ENCODE peak calls at places on chromosomes 4 and X, in seven cellular contexts. One of them, this sample, is unnamed.

GRCh38 chrX:40061871-40062524 is 35.8 kb downstream of the BCOR start:
- DNase-seq in body of pancreas: no peak
- DNase-seq in uterus: no peak
- DNase-seq in adrenal gland: no peak
- DNase-seq in HepG2: no peak
- DNase-seq in ovary: no peak
- DNase-seq in heart left ventricle: no peak
- DNase-seq in this sample: no peak

GRCh38 chr4:47525154-47525819 is 40.2 kb downstream of the ATP10D start:
- DNase-seq in HepG2: no peak
- DNase-seq in body of pancreas: no peak
- DNase-seq in heart left ventricle: no peak
- DNase-seq in ovary: no peak
- DNase-seq in uterus: peak
- DNase-seq in adrenal gland: peak
- DNase-seq in this sample: no peak

GRCh38 chr4:100782356-100782755 is 264.5 kb upstream of the EMCN start:
- DNase-seq in body of pancreas: no peak
- DNase-seq in heart left ventricle: no peak
- DNase-seq in HepG2: no peak
- DNase-seq in ovary: no peak
- DNase-seq in adrenal gland: no peak
- DNase-seq in uterus: no peak
- DNase-seq in this sample: no peak

GRCh38 chr4:159035570-159035969 is 67.3 kb upstream of the RAPGEF2 start:
- DNase-seq in HepG2: no peak
- DNase-seq in adrenal gland: no peak
- DNase-seq in body of pancreas: no peak
- DNase-seq in uterus: no peak
- DNase-seq in ovary: no peak
- DNase-seq in heart left ventricle: no peak
- DNase-seq in this sample: no peak

GRCh38 chrX:71302461-71303213 is 1.1 kb downstream of the ITGB1BP2 start:
- DNase-seq in HepG2: no peak
- DNase-seq in ovary: no peak
- DNase-seq in adrenal gland: no peak
- DNase-seq in body of pancreas: no peak
- DNase-seq in uterus: no peak
- DNase-seq in heart left ventricle: no peak
- DNase-seq in this sample: no peak

GRCh38 chr4:7773401-7774187 is 166.1 kb downstream of the AFAP1 start:
- DNase-seq in uterus: no peak
- DNase-seq in heart left ventricle: no peak
- DNase-seq in ovary: peak
- DNase-seq in body of pancreas: no peak
- DNase-seq in adrenal gland: no peak
- DNase-seq in HepG2: no peak
- DNase-seq in this sample: no peak

GRCh38 chr4:149638073-149638472 is 177.6 kb downstream of the IQCM start:
- DNase-seq in ovary: no peak
- DNase-seq in heart left ventricle: no peak
- DNase-seq in adrenal gland: no peak
- DNase-seq in body of pancreas: no peak
- DNase-seq in HepG2: no peak
- DNase-seq in uterus: no peak
- DNase-seq in this sample: no peak

GRCh38 chrX:153061732-153062131 is 5.5 kb downstream of the PNMA3 start:
- DNase-seq in heart left ventricle: no peak
- DNase-seq in adrenal gland: no peak
- DNase-seq in uterus: no peak
- DNase-seq in HepG2: no peak
- DNase-seq in body of pancreas: no peak
- DNase-seq in ovary: no peak
- DNase-seq in this sample: no peak

GRCh38 chr4:650951-651883 is 22.9 kb downstream of the ATP5ME start:
- DNase-seq in body of pancreas: no peak
- DNase-seq in uterus: no peak
- DNase-seq in heart left ventricle: peak
- DNase-seq in HepG2: no peak
- DNase-seq in adrenal gland: no peak
- DNase-seq in ovary: no peak
- DNase-seq in this sample: no peak

GRCh38 chr4:75644095-75644494 is 13.8 kb upstream of the CDKL2 start:
- DNase-seq in uterus: no peak
- DNase-seq in adrenal gland: no peak
- DNase-seq in heart left ventricle: no peak
- DNase-seq in ovary: no peak
- DNase-seq in body of pancreas: no peak
- DNase-seq in HepG2: no peak
- DNase-seq in this sample: no peak

GRCh38 chr4:6676722-6677558 is 16.7 kb upstream of the S100P start:
- DNase-seq in HepG2: no peak
- DNase-seq in adrenal gland: no peak
- DNase-seq in uterus: no peak
- DNase-seq in heart left ventricle: no peak
- DNase-seq in ovary: no peak
- DNase-seq in body of pancreas: no peak
- DNase-seq in this sample: no peak

GRCh38 chr4:75752637-75753036 is 28.3 kb downstream of the USO1 start:
- DNase-seq in adrenal gland: no peak
- DNase-seq in uterus: no peak
- DNase-seq in heart left ventricle: no peak
- DNase-seq in body of pancreas: no peak
- DNase-seq in HepG2: no peak
- DNase-seq in ovary: no peak
- DNase-seq in this sample: no peak

GRCh38 chrX:150647331-150647730 is 45.9 kb upstream of the MTMR1 start:
- DNase-seq in HepG2: no peak
- DNase-seq in ovary: no peak
- DNase-seq in adrenal gland: no peak
- DNase-seq in body of pancreas: no peak
- DNase-seq in uterus: no peak
- DNase-seq in heart left ventricle: no peak
- DNase-seq in this sample: no peak

GRCh38 chr4:38131371-38132139 is 171.4 kb downstream of the PTTG2 start:
- DNase-seq in body of pancreas: peak
- DNase-seq in uterus: peak
- DNase-seq in ovary: no peak
- DNase-seq in adrenal gland: peak
- DNase-seq in heart left ventricle: no peak
- DNase-seq in HepG2: no peak
- DNase-seq in this sample: no peak

GRCh38 chr4:40986375-40986774 is 228.0 kb downstream of the APBB2 start:
- DNase-seq in body of pancreas: no peak
- DNase-seq in HepG2: no peak
- DNase-seq in uterus: no peak
- DNase-seq in ovary: no peak
- DNase-seq in heart left ventricle: no peak
- DNase-seq in adrenal gland: no peak
- DNase-seq in this sample: no peak

GRCh38 chr4:169254546-169254983 is 16.2 kb downstream of the SH3RF1 start:
- DNase-seq in ovary: peak
- DNase-seq in body of pancreas: peak
- DNase-seq in heart left ventricle: no peak
- DNase-seq in HepG2: peak
- DNase-seq in uterus: peak
- DNase-seq in adrenal gland: peak
- DNase-seq in this sample: no peak

GRCh38 chrX:12886545-12886944 is 19.7 kb downstream of the TLR7 start:
- DNase-seq in body of pancreas: no peak
- DNase-seq in HepG2: no peak
- DNase-seq in adrenal gland: no peak
- DNase-seq in uterus: no peak
- DNase-seq in heart left ventricle: no peak
- DNase-seq in ovary: no peak
- DNase-seq in this sample: no peak
- TF ChIP-seq CTCF in body of pancreas: no peak
- TF ChIP-seq CTCF in HepG2: no peak
- TF ChIP-seq CTCF in adrenal gland: no peak
- TF ChIP-seq CTCF in uterus: no peak
- TF ChIP-seq CTCF in heart left ventricle: no peak
- TF ChIP-seq CTCF in ovary: no peak
- TF ChIP-seq CTCF in this sample: no peak

GRCh38 chr4:145248971-145249370 is 68.6 kb upstream of the OTUD4 start:
- DNase-seq in uterus: no peak
- DNase-seq in ovary: no peak
- DNase-seq in adrenal gland: no peak
- DNase-seq in body of pancreas: no peak
- DNase-seq in heart left ventricle: no peak
- DNase-seq in HepG2: no peak
- DNase-seq in this sample: no peak

DNA sequence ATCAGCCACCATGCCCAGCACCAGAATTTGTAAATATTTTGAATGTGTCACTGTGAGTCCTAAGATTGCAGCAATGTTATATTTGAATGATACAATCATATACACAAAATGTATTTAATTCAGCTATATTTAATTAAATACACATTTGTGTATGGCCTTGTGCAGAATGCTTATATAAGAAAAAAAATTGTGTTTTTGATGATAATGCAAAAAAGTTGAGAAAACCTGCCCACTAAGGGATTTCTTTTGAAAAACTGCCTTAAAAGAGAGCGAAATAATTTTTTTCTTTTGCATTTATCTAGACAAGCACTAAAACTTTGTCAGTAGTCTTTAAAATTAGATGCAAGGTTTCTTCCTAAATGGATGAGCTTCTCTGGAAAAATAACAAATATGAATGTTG is 68.1 kb upstream of the OTUD4 start:
- DNase-seq in body of pancreas: no peak
- DNase-seq in HepG2: no peak
- DNase-seq in adrenal gland: no peak
- DNase-seq in ovary: no peak
- DNase-seq in uterus: no peak
- DNase-seq in heart left ventricle: no peak
- DNase-seq in this sample: no peak
- TF ChIP-seq POLR2A in body of pancreas: no peak
- TF ChIP-seq POLR2A in HepG2: no peak
- TF ChIP-seq POLR2A in adrenal gland: no peak
- TF ChIP-seq POLR2A in ovary: no peak
- TF ChIP-seq POLR2A in uterus: no peak
- TF ChIP-seq POLR2A in heart left ventricle: no peak
- TF ChIP-seq POLR2A in this sample: no peak

GRCh38 chrX:137748827-137749226 is 182.9 kb downstream of the ZIC3 start:
- DNase-seq in uterus: no peak
- DNase-seq in adrenal gland: no peak
- DNase-seq in HepG2: no peak
- DNase-seq in ovary: no peak
- DNase-seq in heart left ventricle: no peak
- DNase-seq in body of pancreas: no peak
- DNase-seq in this sample: no peak

GRCh38 chrX:137749282-137749681 is 183.4 kb downstream of the ZIC3 start:
- DNase-seq in body of pancreas: no peak
- DNase-seq in heart left ventricle: no peak
- DNase-seq in uterus: no peak
- DNase-seq in HepG2: no peak
- DNase-seq in adrenal gland: no peak
- DNase-seq in ovary: no peak
- DNase-seq in this sample: no peak

GRCh38 chrX:137746289-137746688 is 180.4 kb downstream of the ZIC3 start:
- DNase-seq in adrenal gland: no peak
- DNase-seq in ovary: no peak
- DNase-seq in uterus: no peak
- DNase-seq in body of pancreas: no peak
- DNase-seq in heart left ventricle: no peak
- DNase-seq in HepG2: no peak
- DNase-seq in this sample: no peak

GRCh38 chrX:137743414-137743813 is 177.5 kb downstream of the ZIC3 start:
- DNase-seq in ovary: no peak
- DNase-seq in heart left ventricle: no peak
- DNase-seq in HepG2: no peak
- DNase-seq in body of pancreas: no peak
- DNase-seq in uterus: no peak
- DNase-seq in adrenal gland: no peak
- DNase-seq in this sample: no peak

GRCh38 chrX:137747231-137747630 is 181.3 kb downstream of the ZIC3 start:
- DNase-seq in ovary: no peak
- DNase-seq in uterus: no peak
- DNase-seq in body of pancreas: no peak
- DNase-seq in HepG2: no peak
- DNase-seq in adrenal gland: no peak
- DNase-seq in heart left ventricle: no peak
- DNase-seq in this sample: no peak
- H3K4me3 ChIP-seq in ovary: no peak
- H3K4me3 ChIP-seq in uterus: no peak
- H3K4me3 ChIP-seq in body of pancreas: no peak
- H3K4me3 ChIP-seq in HepG2: no peak
- H3K4me3 ChIP-seq in adrenal gland: no peak
- H3K4me3 ChIP-seq in heart left ventricle: no peak
- H3K4me3 ChIP-seq in this sample: no peak

GRCh38 chr4:82275431-82276423 is 98.1 kb downstream of the HNRNPD start:
- DNase-seq in heart left ventricle: no peak
- DNase-seq in body of pancreas: no peak
- DNase-seq in adrenal gland: no peak
- DNase-seq in ovary: no peak
- DNase-seq in uterus: no peak
- DNase-seq in HepG2: peak
- DNase-seq in this sample: no peak
- TF ChIP-seq CTCF in heart left ventricle: no peak
- TF ChIP-seq CTCF in body of pancreas: no peak
- TF ChIP-seq CTCF in adrenal gland: no peak
- TF ChIP-seq CTCF in ovary: no peak
- TF ChIP-seq CTCF in uterus: no peak
- TF ChIP-seq CTCF in HepG2: peak
- TF ChIP-seq CTCF in this sample: no peak

This sample was measured in lower leg skin.